ENCODE peak calls at places on chromosome 20, in ten cellular contexts. One of them, this sample, is unnamed.

GRCh38 chr20:59137532-59137931 is 26.1 kb upstream of the ZNF831 start:
- DNase-seq in RWPE1: no peak
- DNase-seq in T-helper 2 cell: no peak
- DNase-seq in globus pallidus: no peak
- DNase-seq in hippocampal formation: no peak
- DNase-seq in NAMALWA: no peak
- DNase-seq in AG08395: no peak
- DNase-seq in cardiac muscle cell: no peak
- DNase-seq in LHCN-M2: no peak
- DNase-seq in esophagus squamous epithelium: no peak
- DNase-seq in this sample: peak

GRCh38 chr20:26276811-26277210 is 580.2 kb upstream of the ZNF337 start:
- DNase-seq in RWPE1: no peak
- DNase-seq in T-helper 2 cell: no peak
- DNase-seq in globus pallidus: no peak
- DNase-seq in hippocampal formation: no peak
- DNase-seq in NAMALWA: no peak
- DNase-seq in AG08395: peak
- DNase-seq in cardiac muscle cell: peak
- DNase-seq in LHCN-M2: no peak
- DNase-seq in esophagus squamous epithelium: no peak
- DNase-seq in this sample: peak

GRCh38 chr20:34389206-34389953 is 26.3 kb downstream of the ITCH start:
- DNase-seq in RWPE1: no peak
- DNase-seq in T-helper 2 cell: no peak
- DNase-seq in globus pallidus: no peak
- DNase-seq in hippocampal formation: no peak
- DNase-seq in NAMALWA: no peak
- DNase-seq in AG08395: no peak
- DNase-seq in cardiac muscle cell: no peak
- DNase-seq in LHCN-M2: no peak
- DNase-seq in esophagus squamous epithelium: no peak
- DNase-seq in this sample: no peak

GRCh38 chr20:18672826-18673225 is 85.0 kb downstream of the DTD1 start:
- DNase-seq in RWPE1: no peak
- DNase-seq in T-helper 2 cell: no peak
- DNase-seq in globus pallidus: no peak
- DNase-seq in hippocampal formation: no peak
- DNase-seq in NAMALWA: no peak
- DNase-seq in AG08395: no peak
- DNase-seq in cardiac muscle cell: no peak
- DNase-seq in LHCN-M2: no peak
- DNase-seq in esophagus squamous epithelium: no peak
- DNase-seq in this sample: no peak

GRCh38 chr20:46363874-46364669 is 42.3 kb downstream of the ELMO2 start:
- DNase-seq in RWPE1: peak
- DNase-seq in T-helper 2 cell: peak
- DNase-seq in globus pallidus: peak
- DNase-seq in hippocampal formation: peak
- DNase-seq in NAMALWA: peak
- DNase-seq in AG08395: peak
- DNase-seq in cardiac muscle cell: peak
- DNase-seq in LHCN-M2: peak
- DNase-seq in esophagus squamous epithelium: peak
- DNase-seq in this sample: peak

GRCh38 chr20:36162272-36162966 is 7.9 kb downstream of the EPB41L1 start:
- DNase-seq in RWPE1: no peak
- DNase-seq in T-helper 2 cell: no peak
- DNase-seq in globus pallidus: no peak
- DNase-seq in hippocampal formation: no peak
- DNase-seq in NAMALWA: peak
- DNase-seq in AG08395: peak
- DNase-seq in cardiac muscle cell: no peak
- DNase-seq in LHCN-M2: no peak
- DNase-seq in esophagus squamous epithelium: no peak
- DNase-seq in this sample: no peak

GRCh38 chr20:48921883-48922867 is 664 bp downstream of the ARFGEF2 start:
- DNase-seq in RWPE1: peak
- DNase-seq in T-helper 2 cell: no peak
- DNase-seq in globus pallidus: peak
- DNase-seq in hippocampal formation: no peak
- DNase-seq in NAMALWA: peak
- DNase-seq in AG08395: peak
- DNase-seq in cardiac muscle cell: peak
- DNase-seq in LHCN-M2: peak
- DNase-seq in esophagus squamous epithelium: no peak
- DNase-seq in this sample: no peak

GRCh38 chr20:33351696-33352095 is 49.6 kb downstream of the CDK5RAP1 start:
- DNase-seq in RWPE1: no peak
- DNase-seq in T-helper 2 cell: no peak
- DNase-seq in globus pallidus: no peak
- DNase-seq in hippocampal formation: no peak
- DNase-seq in NAMALWA: no peak
- DNase-seq in AG08395: no peak
- DNase-seq in cardiac muscle cell: no peak
- DNase-seq in LHCN-M2: no peak
- DNase-seq in esophagus squamous epithelium: no peak
- DNase-seq in this sample: no peak

GRCh38 chr20:63698739-63699465 is 2.5 kb downstream of the TNFRSF6B start:
- DNase-seq in RWPE1: peak
- DNase-seq in T-helper 2 cell: no peak
- DNase-seq in globus pallidus: no peak
- DNase-seq in hippocampal formation: no peak
- DNase-seq in NAMALWA: no peak
- DNase-seq in AG08395: peak
- DNase-seq in cardiac muscle cell: no peak
- DNase-seq in LHCN-M2: peak
- DNase-seq in esophagus squamous epithelium: no peak
- DNase-seq in this sample: no peak

GRCh38 chr20:5834436-5835005 is 84.3 kb downstream of the SHLD1 start:
- DNase-seq in RWPE1: no peak
- DNase-seq in T-helper 2 cell: no peak
- DNase-seq in globus pallidus: no peak
- DNase-seq in hippocampal formation: no peak
- DNase-seq in NAMALWA: no peak
- DNase-seq in AG08395: no peak
- DNase-seq in cardiac muscle cell: no peak
- DNase-seq in LHCN-M2: no peak
- DNase-seq in esophagus squamous epithelium: no peak
- DNase-seq in this sample: no peak

GRCh38 chr20:41872986-41873385 is 254.8 kb upstream of the CHD6 start:
- DNase-seq in RWPE1: no peak
- DNase-seq in T-helper 2 cell: no peak
- DNase-seq in globus pallidus: no peak
- DNase-seq in hippocampal formation: no peak
- DNase-seq in NAMALWA: no peak
- DNase-seq in AG08395: no peak
- DNase-seq in cardiac muscle cell: no peak
- DNase-seq in LHCN-M2: no peak
- DNase-seq in esophagus squamous epithelium: no peak
- DNase-seq in this sample: no peak

GRCh38 chr20:63357921-63358905 is 2.9 kb downstream of the CHRNA4 start:
- DNase-seq in RWPE1: no peak
- DNase-seq in T-helper 2 cell: no peak
- DNase-seq in globus pallidus: no peak
- DNase-seq in hippocampal formation: no peak
- DNase-seq in NAMALWA: no peak
- DNase-seq in AG08395: no peak
- DNase-seq in cardiac muscle cell: no peak
- DNase-seq in LHCN-M2: no peak
- DNase-seq in esophagus squamous epithelium: no peak
- DNase-seq in this sample: no peak

GRCh38 chr20:8557711-8558110 is 425.6 kb downstream of the PLCB1 start:
- DNase-seq in RWPE1: no peak
- DNase-seq in T-helper 2 cell: no peak
- DNase-seq in globus pallidus: no peak
- DNase-seq in hippocampal formation: no peak
- DNase-seq in NAMALWA: no peak
- DNase-seq in AG08395: peak
- DNase-seq in cardiac muscle cell: no peak
- DNase-seq in LHCN-M2: no peak
- DNase-seq in esophagus squamous epithelium: no peak
- DNase-seq in this sample: no peak

GRCh38 chr20:61756446-61756845 is 309.2 kb downstream of the TAF4 start:
- DNase-seq in RWPE1: no peak
- DNase-seq in T-helper 2 cell: no peak
- DNase-seq in globus pallidus: no peak
- DNase-seq in hippocampal formation: no peak
- DNase-seq in NAMALWA: no peak
- DNase-seq in AG08395: no peak
- DNase-seq in cardiac muscle cell: no peak
- DNase-seq in LHCN-M2: no peak
- DNase-seq in esophagus squamous epithelium: no peak
- DNase-seq in this sample: no peak

GRCh38 chr20:2656471-2657117 is 4.2 kb downstream of the NOP56 start:
- DNase-seq in RWPE1: no peak
- DNase-seq in T-helper 2 cell: no peak
- DNase-seq in globus pallidus: no peak
- DNase-seq in hippocampal formation: no peak
- DNase-seq in NAMALWA: peak
- DNase-seq in AG08395: no peak
- DNase-seq in cardiac muscle cell: no peak
- DNase-seq in LHCN-M2: no peak
- DNase-seq in esophagus squamous epithelium: no peak
- DNase-seq in this sample: no peak

GRCh38 chr20:39263076-39263475 is 300.9 kb downstream of the DHX35 start:
- DNase-seq in RWPE1: no peak
- DNase-seq in T-helper 2 cell: no peak
- DNase-seq in globus pallidus: no peak
- DNase-seq in hippocampal formation: no peak
- DNase-seq in NAMALWA: no peak
- DNase-seq in AG08395: no peak
- DNase-seq in cardiac muscle cell: no peak
- DNase-seq in LHCN-M2: no peak
- DNase-seq in esophagus squamous epithelium: no peak
- DNase-seq in this sample: no peak

GRCh38 chr20:20933559-20933958 is 172.6 kb downstream of the LINC00237 start:
- DNase-seq in RWPE1: no peak
- DNase-seq in T-helper 2 cell: no peak
- DNase-seq in globus pallidus: no peak
- DNase-seq in hippocampal formation: no peak
- DNase-seq in NAMALWA: no peak
- DNase-seq in AG08395: no peak
- DNase-seq in cardiac muscle cell: no peak
- DNase-seq in LHCN-M2: no peak
- DNase-seq in esophagus squamous epithelium: no peak
- DNase-seq in this sample: no peak

GRCh38 chr20:43432498-43432897 is 25.2 kb upstream of the SRSF6 start:
- DNase-seq in RWPE1: no peak
- DNase-seq in T-helper 2 cell: no peak
- DNase-seq in globus pallidus: no peak
- DNase-seq in hippocampal formation: no peak
- DNase-seq in NAMALWA: no peak
- DNase-seq in AG08395: no peak
- DNase-seq in cardiac muscle cell: no peak
- DNase-seq in LHCN-M2: no peak
- DNase-seq in esophagus squamous epithelium: no peak
- DNase-seq in this sample: no peak

GRCh38 chr20:2533118-2533517 is 3.3 kb upstream of the TMC2 start:
- DNase-seq in RWPE1: no peak
- DNase-seq in T-helper 2 cell: no peak
- DNase-seq in globus pallidus: no peak
- DNase-seq in hippocampal formation: no peak
- DNase-seq in NAMALWA: no peak
- DNase-seq in AG08395: no peak
- DNase-seq in cardiac muscle cell: no peak
- DNase-seq in LHCN-M2: no peak
- DNase-seq in esophagus squamous epithelium: no peak
- DNase-seq in this sample: no peak

GRCh38 chr20:51356871-51357270 is 185.6 kb downstream of the NFATC2 start:
- DNase-seq in RWPE1: no peak
- DNase-seq in T-helper 2 cell: no peak
- DNase-seq in globus pallidus: no peak
- DNase-seq in hippocampal formation: no peak
- DNase-seq in NAMALWA: no peak
- DNase-seq in AG08395: no peak
- DNase-seq in cardiac muscle cell: no peak
- DNase-seq in LHCN-M2: no peak
- DNase-seq in esophagus squamous epithelium: no peak
- DNase-seq in this sample: no peak

GRCh38 chr20:43095034-43095433 is 94.7 kb downstream of the PTPRT start:
- DNase-seq in RWPE1: no peak
- DNase-seq in T-helper 2 cell: no peak
- DNase-seq in globus pallidus: no peak
- DNase-seq in hippocampal formation: no peak
- DNase-seq in NAMALWA: no peak
- DNase-seq in AG08395: no peak
- DNase-seq in cardiac muscle cell: no peak
- DNase-seq in LHCN-M2: no peak
- DNase-seq in esophagus squamous epithelium: no peak
- DNase-seq in this sample: no peak

GRCh38 chr20:48175261-48175660 is 390.0 kb upstream of the SULF2 start:
- DNase-seq in RWPE1: no peak
- DNase-seq in T-helper 2 cell: no peak
- DNase-seq in globus pallidus: peak
- DNase-seq in hippocampal formation: no peak
- DNase-seq in NAMALWA: no peak
- DNase-seq in AG08395: no peak
- DNase-seq in cardiac muscle cell: no peak
- DNase-seq in LHCN-M2: no peak
- DNase-seq in esophagus squamous epithelium: no peak
- DNase-seq in this sample: no peak

GRCh38 chr20:23444859-23445258 is 5.4 kb downstream of the CSTL1 start:
- DNase-seq in RWPE1: no peak
- DNase-seq in T-helper 2 cell: no peak
- DNase-seq in globus pallidus: no peak
- DNase-seq in hippocampal formation: no peak
- DNase-seq in NAMALWA: no peak
- DNase-seq in AG08395: no peak
- DNase-seq in cardiac muscle cell: no peak
- DNase-seq in LHCN-M2: no peak
- DNase-seq in esophagus squamous epithelium: no peak
- DNase-seq in this sample: no peak

GRCh38 chr20:63122626-63123025 is 93.3 kb downstream of the YTHDF1 start:
- DNase-seq in RWPE1: no peak
- DNase-seq in T-helper 2 cell: no peak
- DNase-seq in globus pallidus: no peak
- DNase-seq in hippocampal formation: no peak
- DNase-seq in NAMALWA: no peak
- DNase-seq in AG08395: no peak
- DNase-seq in cardiac muscle cell: no peak
- DNase-seq in LHCN-M2: no peak
- DNase-seq in esophagus squamous epithelium: no peak
- DNase-seq in this sample: no peak

This sample was measured in G401.